ENCODE peak calls at places on chromosome 12, in six cellular contexts. N is H9, K is GM12878, P is psoas muscle, E is Peyer's patch, L is HCT116. Y is an unnamed sample.

GRCh38 chr12:76680940-76681339 is 83.0 kb upstream of the ZDHHC17 start:
- DNase-seq in N (no peak), K (no peak), P (no peak), E (no peak), L (no peak), Y (no peak)

GRCh38 chr12:75953312-75953906 is 78.2 kb downstream of the PHLDA1 start:
- DNase-seq in N (no peak), K (no peak), P (no peak), E (no peak), L (no peak), Y (no peak)

GRCh38 chr12:116939734-116940133 is 29.0 kb downstream of the FBXW8 start:
- DNase-seq in N (no peak), K (no peak), P (no peak), E (no peak), L (no peak), Y (no peak)

GRCh38 chr12:80598004-80598606 is 109.3 kb upstream of the MYF6 start:
- DNase-seq in N (no peak), K (no peak), P (no peak), E (no peak), L (peak; percentile 16), Y (peak; percentile 18)

GRCh38 chr12:126093911-126094310 is 1028.7 kb downstream of the AACS start:
- DNase-seq in N (peak; percentile 77), K (no peak), P (no peak), E (no peak), L (no peak), Y (no peak)

GRCh38 chr12:19171731-19172130 is 42.2 kb downstream of the PLEKHA5 start:
- DNase-seq in N (no peak), K (no peak), P (no peak), E (no peak), L (no peak), Y (no peak)

GRCh38 chr12:10722905-10723866 is at the start of gene YBX3:
- DNase-seq in N (peak; percentile 82), K (no peak), P (peak; percentile 95), E (peak; percentile 47), L (peak; percentile 66), Y (no peak)

GRCh38 chr12:93237235-93237915 is 140.3 kb upstream of the NUDT4 start:
- DNase-seq in N (no peak), K (no peak), P (peak; percentile 74), E (no peak), L (no peak), Y (no peak)

GRCh38 chr12:95943231-95943842 is at the start of gene AMDHD1:
- DNase-seq in N (peak; percentile 85), K (no peak), P (peak; percentile 73), E (peak; percentile 53), L (peak; percentile 40), Y (no peak)

GRCh38 chr12:34400986-34401658 is 378.8 kb downstream of the ALG10 start:
- DNase-seq in N (peak; percentile 20), K (no peak), P (peak; percentile 25), E (peak; percentile 10), L (no peak), Y (no peak)

GRCh38 chr12:54350743-54351142 is 13.5 kb downstream of the GPR84 start:
- DNase-seq in N (no peak), K (no peak), P (no peak), E (no peak), L (no peak), Y (no peak)

GRCh38 chr12:98341021-98341420 is 174.4 kb upstream of the TMPO start:
- DNase-seq in N (no peak), K (no peak), P (no peak), E (no peak), L (no peak), Y (no peak)

GRCh38 chr12:67077617-67078016 is 191.5 kb upstream of the CAND1 start:
- DNase-seq in N (no peak), K (no peak), P (no peak), E (no peak), L (no peak), Y (peak; percentile 68)

GRCh38 chr12:109581334-109581691 is 7.7 kb downstream of the MVK start:
- DNase-seq in N (no peak), K (no peak), P (peak; percentile 26), E (no peak), L (no peak), Y (no peak)

GRCh38 chr12:110790301-110790700 is 47.6 kb upstream of the PPP1CC start:
- DNase-seq in N (no peak), K (no peak), P (no peak), E (no peak), L (no peak), Y (no peak)

DNA sequence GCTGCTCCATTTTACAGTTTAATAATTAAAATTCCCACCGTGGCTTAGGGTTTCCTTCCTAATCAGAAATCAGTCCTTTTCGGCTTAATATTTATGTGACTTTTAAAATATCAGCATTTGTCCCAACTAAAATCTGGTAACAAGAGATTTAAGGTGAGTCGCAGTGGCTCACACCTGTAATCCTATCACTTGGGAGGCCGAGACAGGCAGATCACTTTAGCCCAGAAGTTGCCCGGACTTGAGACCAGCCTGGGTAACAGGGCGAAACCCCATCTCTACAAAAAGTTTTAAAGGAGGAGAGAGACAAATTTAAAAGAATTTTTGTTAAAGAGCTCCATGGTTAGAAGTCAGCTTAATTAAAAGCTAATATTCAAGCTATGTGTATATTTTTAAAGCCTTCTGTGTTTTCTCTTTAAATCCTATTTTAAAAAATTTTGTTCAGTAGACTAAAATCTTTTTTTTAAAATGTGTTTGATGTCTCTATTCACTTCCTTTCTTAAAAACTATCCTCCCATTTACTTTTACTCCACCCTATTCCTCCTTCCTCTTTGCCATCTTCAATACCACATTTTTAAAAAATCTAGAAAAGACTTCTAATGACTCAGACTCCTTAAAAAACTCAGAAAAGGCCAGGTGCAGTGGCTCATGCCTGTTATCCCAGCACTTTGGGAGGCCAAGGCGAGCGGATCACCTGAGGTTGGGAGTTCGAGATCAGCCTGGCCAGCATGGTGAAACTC is 3.8 kb upstream of the TAC3 start:
- DNase-seq in N (no peak), K (no peak), P (no peak), E (no peak), L (no peak), Y (no peak)
- H3K27ac ChIP-seq in N (no peak overlapping the region), K (no peak overlapping the region), P (no peak overlapping the region), E (no peak overlapping the region), L (no peak overlapping the region), Y (peak overlapping the region; percentile 32)

DNA sequence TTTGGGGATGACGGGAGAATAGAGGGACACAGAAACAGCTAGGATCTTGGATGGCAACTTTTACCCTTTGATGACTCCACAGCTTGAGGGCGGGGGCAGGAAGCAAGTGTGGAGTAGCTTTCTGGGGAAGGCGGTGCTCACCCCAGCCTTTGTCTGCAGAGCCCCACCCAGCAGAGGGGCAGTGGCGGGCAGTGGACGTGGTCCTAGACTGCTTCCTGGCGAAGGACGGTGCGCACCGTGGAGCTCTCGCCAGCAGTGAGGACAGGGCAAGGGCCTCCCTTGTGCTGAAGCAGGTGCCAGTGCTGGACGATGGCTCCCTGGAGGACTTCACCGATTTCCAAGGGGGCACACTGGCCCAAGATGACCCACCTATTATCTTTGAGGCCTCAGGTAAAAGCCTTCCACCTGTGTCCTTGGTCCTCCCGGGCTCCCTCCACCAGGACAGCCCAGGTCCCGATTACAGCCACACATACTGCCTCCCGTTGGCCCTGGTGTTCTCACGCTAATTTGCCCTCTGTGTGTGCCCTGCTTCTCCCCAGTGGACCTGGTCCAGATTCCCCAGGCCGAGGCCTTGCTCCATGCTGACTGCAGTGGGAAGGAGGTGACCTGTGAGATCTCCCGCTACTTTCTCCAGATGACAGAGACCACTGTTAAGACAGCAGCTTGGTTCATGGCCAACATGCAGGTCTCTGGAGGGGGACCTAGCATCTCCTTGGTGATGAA is 1.2 kb downstream of the TAPBPL start:
- DNase-seq in N (no peak), K (no peak), P (no peak), E (peak; percentile 60), L (no peak), Y (no peak)
- H3K27ac ChIP-seq in N (no peak overlapping the region), K (peak overlapping the region; percentile 98), P (peak overlapping the region; percentile 95), E (peak overlapping the region; percentile 89), L (no peak overlapping the region), Y (peak overlapping the region; percentile 76)

GRCh38 chr12:49750027-49750977 is 8.9 kb downstream of the TMBIM6 start:
- DNase-seq in N (no peak), K (peak; percentile 36), P (no peak), E (no peak), L (peak; percentile 54), Y (peak; percentile 66)
- H3K27ac ChIP-seq in N (no peak overlapping the region), K (peak overlapping the region; percentile 27), P (peak overlapping the region; percentile 62), E (no peak overlapping the region), L (no peak overlapping the region), Y (peak overlapping the region; percentile 94)

GRCh38 chr12:15444523-15444922 is 122.2 kb downstream of the PTPRO start:
- DNase-seq in N (no peak), K (no peak), P (no peak), E (no peak), L (no peak), Y (no peak)
- H3K27ac ChIP-seq in N (no peak overlapping the region), K (no peak overlapping the region), P (no peak overlapping the region), E (no peak overlapping the region), L (no peak overlapping the region), Y (no peak overlapping the region)

DNA sequence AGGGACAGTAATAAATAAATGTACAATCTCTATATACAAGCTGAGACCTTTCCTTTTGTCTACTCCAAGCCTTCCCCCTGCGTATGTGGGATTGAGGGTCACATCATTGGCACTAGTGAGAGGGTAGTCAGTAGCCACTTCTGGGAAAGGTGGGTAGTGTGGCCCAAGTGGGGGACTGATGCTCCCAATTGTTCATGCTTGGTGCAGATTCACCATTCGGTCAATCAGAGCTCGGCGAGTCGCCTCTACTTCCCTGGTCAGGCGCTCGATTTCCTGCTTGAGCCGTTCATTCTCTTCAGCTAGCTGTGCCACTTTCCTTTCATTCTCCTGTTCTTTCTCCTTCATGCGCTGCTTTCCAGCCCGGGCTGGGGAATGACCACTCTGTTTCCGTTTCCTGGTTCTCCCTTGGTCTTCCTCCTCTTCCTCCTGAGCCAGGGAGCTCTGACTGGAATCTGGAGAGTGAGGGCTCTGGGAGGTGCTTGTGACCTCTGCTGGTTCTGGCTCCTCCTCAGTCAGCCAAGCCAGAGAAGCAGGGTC is 3.6 kb downstream of the DDIT3 start:
- DNase-seq in N (no peak), K (no peak), P (no peak), E (no peak), L (no peak), Y (no peak)
- H3K27ac ChIP-seq in N (no peak overlapping the region), K (no peak overlapping the region), P (peak overlapping the region; percentile 100), E (no peak overlapping the region), L (peak overlapping the region; percentile 45), Y (peak overlapping the region; percentile 98)

GRCh38 chr12:30063435-30063945 is 279.7 kb upstream of the TMTC1 start:
- DNase-seq in N (no peak), K (no peak), P (no peak), E (no peak), L (no peak), Y (no peak)
- H3K27ac ChIP-seq in N (no peak overlapping the region), K (no peak overlapping the region), P (no peak overlapping the region), E (no peak overlapping the region), L (no peak overlapping the region), Y (no peak overlapping the region)

DNA sequence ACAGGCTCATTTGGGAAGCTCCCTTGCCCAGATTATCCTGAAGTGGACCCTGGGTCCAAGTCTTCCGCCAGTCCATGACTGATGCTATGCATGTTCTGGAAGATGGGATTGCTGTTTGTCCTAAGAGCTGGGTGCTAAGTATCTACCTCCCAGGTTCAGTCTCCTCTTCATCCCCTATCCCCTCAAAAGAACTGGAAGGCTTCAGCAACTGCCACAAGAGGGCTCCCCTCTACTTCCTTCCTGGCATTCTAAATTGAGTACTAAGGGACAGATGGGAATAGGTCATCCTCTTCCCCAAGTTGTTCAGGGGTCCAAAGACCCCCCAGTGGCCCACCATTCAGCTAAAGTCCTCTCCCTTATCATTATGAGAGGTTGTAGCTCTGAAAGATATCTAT is 9.0 kb upstream of the FKBP11 start:
- DNase-seq in N (no peak), K (no peak), P (no peak), E (no peak), L (no peak), Y (no peak)
- H3K27ac ChIP-seq in N (no peak overlapping the region), K (no peak overlapping the region), P (no peak overlapping the region), E (peak overlapping the region; percentile 5), L (no peak overlapping the region), Y (no peak overlapping the region)

Y was measured in epithelial cell of prostate.